ENCODE peak calls at places on chromosome 19, in four cellular contexts. One of them, this sample, is unnamed.

GRCh38 chr19:13953021-13953531 is 767 bp downstream of the DCAF15 start:
- DNase-seq in A549: peak; percentile 35
- DNase-seq in breast epithelium: no peak
- DNase-seq in choroid plexus epithelial cell: peak; percentile 45
- DNase-seq in this sample: peak; percentile 13

GRCh38 chr19:40601061-40601973 is at the start of gene LTBP4:
- DNase-seq in A549: no peak
- DNase-seq in breast epithelium: no peak
- DNase-seq in choroid plexus epithelial cell: peak; percentile 34
- DNase-seq in this sample: no peak

GRCh38 chr19:13964776-13965175 is 12.5 kb downstream of the DCAF15 start:
- DNase-seq in A549: no peak
- DNase-seq in breast epithelium: no peak
- DNase-seq in choroid plexus epithelial cell: peak; percentile 47
- DNase-seq in this sample: peak; percentile 17

GRCh38 chr19:14614099-14614412 is 31.2 kb downstream of the CLEC17A start:
- DNase-seq in A549: no peak
- DNase-seq in breast epithelium: no peak
- DNase-seq in choroid plexus epithelial cell: no peak
- DNase-seq in this sample: no peak

GRCh38 chr19:39469036-39469435 is 11.6 kb upstream of the TIMM50 start:
- DNase-seq in A549: no peak
- DNase-seq in breast epithelium: no peak
- DNase-seq in choroid plexus epithelial cell: no peak
- DNase-seq in this sample: no peak

GRCh38 chr19:33447336-33448158 is 74.0 kb downstream of the CEBPG start:
- DNase-seq in A549: no peak
- DNase-seq in breast epithelium: peak; percentile 31
- DNase-seq in choroid plexus epithelial cell: no peak
- DNase-seq in this sample: no peak

GRCh38 chr19:17604372-17605025 is 49.0 kb downstream of the COLGALT1 start:
- DNase-seq in A549: no peak
- DNase-seq in breast epithelium: no peak
- DNase-seq in choroid plexus epithelial cell: no peak
- DNase-seq in this sample: no peak

GRCh38 chr19:24033962-24034342 is 53.0 kb upstream of the ZNF254 start:
- DNase-seq in A549: peak; percentile 26
- DNase-seq in breast epithelium: peak; percentile 58
- DNase-seq in choroid plexus epithelial cell: peak; percentile 79
- DNase-seq in this sample: no peak

GRCh38 chr19:29491995-29492577 is 33.7 kb upstream of the VSTM2B start:
- DNase-seq in A549: no peak
- DNase-seq in breast epithelium: no peak
- DNase-seq in choroid plexus epithelial cell: no peak
- DNase-seq in this sample: no peak

GRCh38 chr19:50658438-50659317 is 9.4 kb downstream of the C19orf81 start:
- DNase-seq in A549: peak; percentile 98
- DNase-seq in breast epithelium: no peak
- DNase-seq in choroid plexus epithelial cell: peak; percentile 24
- DNase-seq in this sample: peak; percentile 34

GRCh38 chr19:43432866-43433673 is 18.4 kb downstream of the TEX101 start:
- DNase-seq in A549: peak; percentile 89
- DNase-seq in breast epithelium: peak; percentile 71
- DNase-seq in choroid plexus epithelial cell: peak; percentile 70
- DNase-seq in this sample: no peak

GRCh38 chr19:50890422-50891252 is 17.4 kb downstream of the KLK2 start:
- DNase-seq in A549: peak; percentile 39
- DNase-seq in breast epithelium: no peak
- DNase-seq in choroid plexus epithelial cell: no peak
- DNase-seq in this sample: no peak

DNA sequence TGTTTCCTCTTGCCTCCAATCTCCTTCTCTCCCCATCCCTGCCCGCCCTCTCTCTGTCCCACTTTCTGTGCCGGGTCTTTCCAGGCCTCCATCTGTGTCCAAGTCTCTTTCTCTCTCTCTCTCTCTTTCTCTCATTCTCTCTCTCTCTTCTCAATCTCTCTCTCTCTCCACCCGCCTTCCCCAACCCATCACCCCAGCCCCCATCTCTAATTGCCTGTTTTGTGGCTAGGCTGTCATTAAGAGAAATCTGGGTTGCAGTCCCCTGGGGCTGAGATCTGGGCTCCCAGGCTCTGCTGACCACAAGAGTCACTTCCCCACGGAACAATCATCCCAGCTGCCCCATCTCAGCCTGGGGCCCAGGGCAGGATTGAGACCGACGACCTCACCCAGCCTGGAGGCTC is 2.5 kb downstream of the COL5A3 start:
- DNase-seq in A549: no peak
- DNase-seq in breast epithelium: no peak
- DNase-seq in choroid plexus epithelial cell: peak; percentile 50
- DNase-seq in this sample: peak; percentile 77
- H3K4me3 ChIP-seq in A549: no peak overlapping the region
- H3K4me3 ChIP-seq in breast epithelium: peak overlapping the region; percentile 17
- H3K4me3 ChIP-seq in choroid plexus epithelial cell: no peak overlapping the region
- H3K4me3 ChIP-seq in this sample: no peak overlapping the region

GRCh38 chr19:31943305-31943704 is 402.1 kb upstream of the ZNF507 start:
- DNase-seq in A549: no peak
- DNase-seq in breast epithelium: no peak
- DNase-seq in choroid plexus epithelial cell: no peak
- DNase-seq in this sample: no peak

GRCh38 chr19:31946491-31946890 is 398.9 kb upstream of the ZNF507 start:
- DNase-seq in A549: no peak
- DNase-seq in breast epithelium: no peak
- DNase-seq in choroid plexus epithelial cell: no peak
- DNase-seq in this sample: no peak

GRCh38 chr19:31944286-31944685 is 401.1 kb upstream of the ZNF507 start:
- DNase-seq in A549: no peak
- DNase-seq in breast epithelium: no peak
- DNase-seq in choroid plexus epithelial cell: no peak
- DNase-seq in this sample: no peak

GRCh38 chr19:31947436-31947835 is 398.0 kb upstream of the ZNF507 start:
- DNase-seq in A549: no peak
- DNase-seq in breast epithelium: no peak
- DNase-seq in choroid plexus epithelial cell: no peak
- DNase-seq in this sample: no peak

GRCh38 chr19:31943778-31944177 is 401.6 kb upstream of the ZNF507 start:
- DNase-seq in A549: no peak
- DNase-seq in breast epithelium: no peak
- DNase-seq in choroid plexus epithelial cell: no peak
- DNase-seq in this sample: no peak
- H3K4me3 ChIP-seq in A549: no peak overlapping the region
- H3K4me3 ChIP-seq in breast epithelium: no peak overlapping the region
- H3K4me3 ChIP-seq in choroid plexus epithelial cell: no peak overlapping the region
- H3K4me3 ChIP-seq in this sample: no peak overlapping the region

GRCh38 chr19:54203151-54203611 is 2.5 kb downstream of the RPS9 start:
- DNase-seq in A549: no peak
- DNase-seq in breast epithelium: no peak
- DNase-seq in choroid plexus epithelial cell: no peak
- DNase-seq in this sample: no peak
- H3K4me3 ChIP-seq in A549: peak overlapping the region; percentile 95
- H3K4me3 ChIP-seq in breast epithelium: no peak overlapping the region
- H3K4me3 ChIP-seq in choroid plexus epithelial cell: no peak overlapping the region
- H3K4me3 ChIP-seq in this sample: peak overlapping the region; percentile 7

DNA sequence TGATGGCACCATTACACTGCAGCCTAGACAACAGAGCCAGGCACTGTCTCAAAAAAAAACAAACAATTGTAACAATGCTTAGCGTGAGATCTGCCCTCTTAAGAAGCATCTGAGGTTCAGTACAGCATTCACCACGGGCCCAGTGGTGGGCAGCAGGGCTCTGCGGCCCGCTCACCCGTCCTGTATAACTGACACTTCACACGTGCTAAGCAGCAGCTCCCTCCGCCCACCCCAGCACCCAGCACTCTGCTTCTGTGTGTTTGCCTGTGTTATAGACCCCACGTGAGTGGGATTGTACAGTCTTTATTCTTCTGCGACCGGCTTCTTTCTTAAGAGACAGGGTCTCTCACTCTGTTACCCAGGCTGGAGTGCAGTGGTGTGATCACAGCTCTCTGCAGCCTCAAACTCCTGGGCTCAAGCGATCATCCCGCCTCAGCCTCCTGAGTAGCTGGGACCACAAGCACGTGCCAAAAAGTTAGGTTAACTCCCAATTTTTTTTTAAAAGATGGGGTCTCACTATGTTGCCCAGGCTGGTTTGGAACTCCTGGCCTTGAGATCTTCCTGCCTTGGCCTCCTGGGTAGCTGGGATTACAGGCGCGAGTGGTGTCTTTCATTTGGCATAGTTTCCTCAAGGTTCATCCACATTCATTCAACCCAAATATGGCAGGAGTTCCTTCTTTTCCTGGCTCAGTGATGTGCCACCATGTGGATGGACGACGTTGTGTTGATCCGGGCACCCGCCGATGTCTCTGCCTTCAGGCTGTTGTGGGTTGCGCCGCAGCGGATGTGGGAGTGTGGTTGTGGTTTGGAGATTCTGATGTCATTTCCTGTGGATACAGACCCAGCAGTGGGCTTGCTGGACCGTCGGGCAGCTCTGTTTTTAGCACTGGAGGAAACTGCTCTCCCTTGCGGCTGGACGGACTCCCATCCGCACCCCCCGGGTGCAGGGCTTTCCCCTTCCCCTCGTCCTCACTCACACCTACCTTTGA is 170.0 kb downstream of the KDM4B start:
- DNase-seq in A549: no peak
- DNase-seq in breast epithelium: no peak
- DNase-seq in choroid plexus epithelial cell: peak; percentile 90
- DNase-seq in this sample: peak; percentile 8
- H3K4me3 ChIP-seq in A549: no peak overlapping the region
- H3K4me3 ChIP-seq in breast epithelium: no peak overlapping the region
- H3K4me3 ChIP-seq in choroid plexus epithelial cell: no peak overlapping the region
- H3K4me3 ChIP-seq in this sample: no peak overlapping the region

This sample was measured in skeletal muscle cell.